ENCODE peak calls at places on chromosomes 13 and 19, in nine cellular contexts. C is breast epithelium; B is neural progenitor cell; L is RWPE1; Y is effector memory CD4-positive, alpha-beta T cell; H is GOT3; Q is CD4-positive, CD25-positive, alpha-beta regulatory T cell; G is stimulated activated naive CD8-positive, alpha-beta T cell treated with anti-CD3 and anti-CD28 coated beads, Interleukin-15, amount 100 ng/mL, for 72 hours; M is fibroblast of pulmonary artery. O is an unnamed sample.

GRCh38 chr13:20128459-20128927 is 32.4 kb downstream of the GJA3 start:
- DNase-seq in C (no peak), B (peak), L (no peak), Y (no peak), H (no peak), Q (no peak), G (peak), M (no peak), O (no peak)

GRCh38 chr19:3975144-3975543 is 4.2 kb upstream of the DAPK3 start:
- DNase-seq in C (no peak), B (no peak), L (no peak), Y (no peak), H (no peak), Q (no peak), G (no peak), M (no peak), O (no peak)

GRCh38 chr13:110233181-110233641 is 73.7 kb downstream of the COL4A1 start:
- DNase-seq in C (no peak), B (no peak), L (peak), Y (no peak), H (no peak), Q (no peak), G (no peak), M (peak), O (no peak)

GRCh38 chr19:55479451-55480230 is 3.2 kb downstream of the ZNF628 start:
- DNase-seq in C (no peak), B (no peak), L (no peak), Y (no peak), H (no peak), Q (no peak), G (no peak), M (no peak), O (no peak)

GRCh38 chr19:5470264-5470671 is 15.1 kb downstream of the ZNRF4 start:
- DNase-seq in C (no peak), B (no peak), L (peak), Y (no peak), H (no peak), Q (no peak), G (no peak), M (no peak), O (no peak)

GRCh38 chr19:57443121-57443696 is 8.1 kb downstream of the ZNF749 start:
- DNase-seq in C (no peak), B (no peak), L (no peak), Y (no peak), H (no peak), Q (no peak), G (no peak), M (no peak), O (no peak)

GRCh38 chr13:95540848-95541247 is 11.7 kb upstream of the CLDN10 start:
- DNase-seq in C (no peak), B (no peak), L (no peak), Y (no peak), H (no peak), Q (no peak), G (no peak), M (no peak), O (no peak)

GRCh38 chr13:44869167-44869566 is 120.1 kb downstream of the NUFIP1 start:
- DNase-seq in C (no peak), B (no peak), L (no peak), Y (no peak), H (no peak), Q (no peak), G (no peak), M (no peak), O (no peak)

GRCh38 chr13:53637971-53638547 is 609.4 kb downstream of the OLFM4 start:
- DNase-seq in C (no peak), B (no peak), L (no peak), Y (no peak), H (no peak), Q (no peak), G (no peak), M (no peak), O (no peak)

GRCh38 chr13:110278859-110279258 is 28.1 kb downstream of the COL4A1 start:
- DNase-seq in C (no peak), B (no peak), L (no peak), Y (no peak), H (no peak), Q (no peak), G (no peak), M (no peak), O (no peak)

GRCh38 chr19:32809254-32809653 is 60.3 kb downstream of the SLC7A9 start:
- DNase-seq in C (no peak), B (no peak), L (no peak), Y (no peak), H (no peak), Q (no peak), G (no peak), M (no peak), O (no peak)

GRCh38 chr19:15538774-15539173 is 30.4 kb downstream of the CYP4F22 start:
- DNase-seq in C (no peak), B (no peak), L (no peak), Y (no peak), H (no peak), Q (peak), G (no peak), M (peak), O (no peak)

GRCh38 chr19:2352121-2352520 is 7.9 kb upstream of the TMPRSS9 start:
- DNase-seq in C (no peak), B (no peak), L (no peak), Y (no peak), H (no peak), Q (no peak), G (no peak), M (no peak), O (no peak)

GRCh38 chr13:112619730-112620639 is 32.0 kb upstream of the TUBGCP3 start:
- DNase-seq in C (no peak), B (peak), L (peak), Y (no peak), H (no peak), Q (no peak), G (no peak), M (peak), O (peak)

GRCh38 chr19:53132231-53132991 is at the start of gene ZNF415:
- DNase-seq in C (peak), B (peak), L (peak), Y (peak), H (peak), Q (peak), G (peak), M (peak), O (peak)

GRCh38 chr19:35509018-35509652 is 4.3 kb downstream of the DMKN start:
- DNase-seq in C (no peak), B (peak), L (peak), Y (no peak), H (no peak), Q (peak), G (peak), M (no peak), O (no peak)

GRCh38 chr19:5058456-5059190 is 89.7 kb downstream of the KDM4B start:
- DNase-seq in C (no peak), B (no peak), L (no peak), Y (no peak), H (no peak), Q (no peak), G (no peak), M (peak), O (no peak)

GRCh38 chr19:46378268-46378667 is 31.4 kb downstream of the PPP5C start:
- DNase-seq in C (no peak), B (no peak), L (no peak), Y (no peak), H (no peak), Q (no peak), G (no peak), M (peak), O (no peak)

GRCh38 chr19:5803752-5804515 is 933 bp upstream of the NRTN start:
- DNase-seq in C (peak), B (peak), L (peak), Y (peak), H (peak), Q (peak), G (peak), M (peak), O (peak)

GRCh38 chr13:24053505-24054251 is 106.8 kb upstream of the SPATA13 start:
- DNase-seq in C (peak), B (peak), L (peak), Y (peak), H (no peak), Q (peak), G (peak), M (peak), O (peak)

GRCh38 chr13:108961542-108962125 is 332.2 kb downstream of the MYO16 start:
- DNase-seq in C (no peak), B (peak), L (peak), Y (peak), H (no peak), Q (peak), G (peak), M (peak), O (peak)

GRCh38 chr19:44808463-44809371 is at the start of gene BCAM:
- DNase-seq in C (peak), B (peak), L (peak), Y (no peak), H (peak), Q (no peak), G (no peak), M (peak), O (no peak)

GRCh38 chr13:99151516-99151915 is 49.1 kb upstream of the UBAC2 start:
- DNase-seq in C (no peak), B (no peak), L (peak), Y (no peak), H (no peak), Q (no peak), G (peak), M (peak), O (no peak)

GRCh38 chr13:23488442-23488841 is 54.9 kb upstream of the SACS start:
- DNase-seq in C (no peak), B (no peak), L (no peak), Y (no peak), H (no peak), Q (no peak), G (no peak), M (peak), O (no peak)

GRCh38 chr13:40077396-40078027 is 422.1 kb downstream of the COG6 start:
- DNase-seq in C (no peak), B (no peak), L (peak), Y (no peak), H (no peak), Q (no peak), G (no peak), M (no peak), O (no peak)

GRCh38 chr19:48877900-48878218 is 5.6 kb downstream of the PPP1R15A start:
- DNase-seq in C (no peak), B (no peak), L (no peak), Y (no peak), H (no peak), Q (no peak), G (no peak), M (no peak), O (no peak)

GRCh38 chr19:50724522-50725217 is 1.5 kb downstream of the CLEC11A start:
- DNase-seq in C (peak), B (peak), L (peak), Y (peak), H (peak), Q (peak), G (peak), M (peak), O (peak)

GRCh38 chr13:38024431-38024830 is 154.9 kb upstream of the TRPC4 start:
- DNase-seq in C (no peak), B (no peak), L (no peak), Y (no peak), H (no peak), Q (no peak), G (no peak), M (peak), O (no peak)

O was measured in stimulated activated naive B cell treated with anti-CD40 and anti-IgM and Interleukin-4, amounts not matched to agents 10 μg/mL and 1 μg/mL and 100 μg/mL, for 72 hours.